ENCODE peak calls at places on chromosomes 7 and 10, in nine cellular contexts. G is CD8-positive, alpha-beta T cell; M is left cardiac atrium; B is stimulated activated CD8-positive, alpha-beta memory T cell treated with anti-CD3 and anti-CD28 coated beads, Interleukin-15, amount 100 ng/mL, for 4 hours; R is A172; V is CD8-positive, alpha-beta memory T cell; Q is AG20443; X is left lobe of liver; C is activated T-cell treated with anti-CD3 and anti-CD28 coated beads for 1 hour. Y is an unnamed sample.

GRCh38 chr10:79928028-79928583 is 20.8 kb downstream of the SFTPD start:
- DNase-seq in B (no peak), R (no peak), M (no peak), V (no peak), Q (peak), G (no peak), X (no peak), C (no peak), Y (no peak)

GRCh38 chr10:22263106-22263505 is 45.3 kb upstream of the EBLN1 start:
- DNase-seq in Q (no peak), M (no peak), G (no peak), C (no peak), B (no peak), V (no peak), X (no peak), R (no peak), Y (no peak)

GRCh38 chr7:151275813-151276577 is 27.5 kb upstream of the SMARCD3 start:
- DNase-seq in R (no peak), Q (no peak), G (peak), X (no peak), M (peak), C (no peak), V (peak), B (no peak), Y (no peak)

GRCh38 chr10:25130911-25131310 is 43.9 kb upstream of the GPR158 start:
- DNase-seq in Q (peak), G (no peak), B (no peak), R (peak), C (no peak), M (no peak), X (no peak), V (no peak), Y (no peak)

GRCh38 chr10:33129987-33130386 is 172.0 kb upstream of the ITGB1 start:
- DNase-seq in R (peak), C (no peak), X (no peak), V (no peak), Q (peak), M (no peak), B (no peak), G (no peak), Y (no peak)

GRCh38 chr7:100441641-100442535 is 5.6 kb upstream of the PPP1R35 start:
- DNase-seq in C (no peak), M (peak), B (no peak), G (no peak), Q (no peak), V (no peak), X (peak), R (no peak), Y (no peak)

GRCh38 chr7:81883801-81884393 is 114.0 kb upstream of the HGF start:
- DNase-seq in C (no peak), V (no peak), R (no peak), B (no peak), M (no peak), Q (no peak), G (no peak), X (no peak), Y (no peak)

GRCh38 chr7:23864984-23865383 is 155.0 kb downstream of the STK31 start:
- DNase-seq in M (no peak), V (no peak), X (no peak), C (no peak), R (peak), B (no peak), G (no peak), Q (no peak), Y (no peak)

GRCh38 chr10:133307776-133308430 is 769 bp downstream of the TUBGCP2 start:
- DNase-seq in V (peak), X (peak), M (peak), Q (peak), C (peak), G (peak), R (peak), B (peak), Y (peak)

GRCh38 chr10:124744047-124744687 is at the start of gene FAM53B:
- DNase-seq in V (peak), X (peak), G (peak), B (peak), M (peak), Q (peak), R (peak), C (peak), Y (peak)

GRCh38 chr10:52019656-52020055 is 294.4 kb upstream of the DKK1 start:
- DNase-seq in C (no peak), X (no peak), V (no peak), M (no peak), G (no peak), B (no peak), Q (no peak), R (no peak), Y (no peak)

GRCh38 chr7:133052826-133053225 is 29.1 kb downstream of the CHCHD3 start:
- DNase-seq in V (no peak), C (no peak), R (no peak), X (no peak), Q (no peak), B (no peak), M (no peak), G (no peak), Y (no peak)

GRCh38 chr7:22627136-22627535 is 99.9 kb upstream of the IL6 start:
- DNase-seq in C (no peak), M (no peak), X (no peak), Q (peak), G (no peak), V (no peak), R (peak), B (no peak), Y (no peak)

GRCh38 chr10:30431435-30431911 is 2.5 kb upstream of the MAP3K8 start:
- DNase-seq in Q (peak), C (no peak), X (no peak), B (no peak), R (peak), G (no peak), V (no peak), M (peak), Y (no peak)

GRCh38 chr7:159095979-159096411 is 48.7 kb downstream of the VIPR2 start:
- DNase-seq in Q (no peak), X (peak), G (peak), R (no peak), C (no peak), V (no peak), M (no peak), B (no peak), Y (no peak)

GRCh38 chr7:79504607-79505389 is 51.3 kb upstream of the MAGI2 start:
- DNase-seq in V (no peak), M (no peak), R (peak), G (no peak), X (no peak), C (no peak), B (no peak), Q (peak), Y (no peak)

GRCh38 chr7:80372415-80372814 is 139.4 kb downstream of the GNAT3 start:
- DNase-seq in M (no peak), C (no peak), X (no peak), R (no peak), B (no peak), Q (peak), V (no peak), G (no peak), Y (no peak)

GRCh38 chr10:55495555-55495954 is 694.5 kb upstream of the PCDH15 start:
- DNase-seq in Q (no peak), V (no peak), M (no peak), B (no peak), G (no peak), C (no peak), R (no peak), X (no peak), Y (no peak)

GRCh38 chr7:151725844-151726770 is 150.8 kb downstream of the PRKAG2 start:
- DNase-seq in V (no peak), G (no peak), X (no peak), B (no peak), C (no peak), R (peak), M (peak), Q (no peak), Y (no peak)

GRCh38 chr10:27482984-27483956 is 20.8 kb upstream of the RAB18 start:
- DNase-seq in R (no peak), M (no peak), B (no peak), V (no peak), G (no peak), C (no peak), X (no peak), Q (peak), Y (no peak)

GRCh38 chr7:130971297-130971696 is 237.3 kb upstream of the KLF14 start:
- DNase-seq in R (no peak), G (peak), M (no peak), V (no peak), C (no peak), B (no peak), X (no peak), Q (no peak), Y (no peak)